ENCODE peak calls at places on chromosomes 6 and 20, in ten cellular contexts. One of them, this sample, is unnamed.

GRCh38 chr6:1686117-1687098 is 76.7 kb downstream of the FOXC1 start:
- DNase-seq in nephron progenitor cell: no peak
- DNase-seq in CD4-positive, alpha-beta T cell: no peak
- DNase-seq in B cell: no peak
- DNase-seq in heart left ventricle: peak
- DNase-seq in GM13976: no peak
- DNase-seq in Calu3: peak
- DNase-seq in heart right ventricle: no peak
- DNase-seq in colonic mucosa: no peak
- DNase-seq in PC-3: peak
- DNase-seq in this sample: no peak

GRCh38 chr20:1811621-1812498 is 83.3 kb upstream of the SIRPA start:
- DNase-seq in PC-3: no peak
- DNase-seq in GM13976: no peak
- DNase-seq in colonic mucosa: no peak
- DNase-seq in CD4-positive, alpha-beta T cell: no peak
- DNase-seq in heart right ventricle: no peak
- DNase-seq in B cell: no peak
- DNase-seq in heart left ventricle: no peak
- DNase-seq in nephron progenitor cell: no peak
- DNase-seq in Calu3: peak
- DNase-seq in this sample: no peak

GRCh38 chr6:35810831-35811698 is 5.9 kb downstream of the LHFPL5 start:
- DNase-seq in PC-3: peak
- DNase-seq in GM13976: no peak
- DNase-seq in Calu3: peak
- DNase-seq in colonic mucosa: no peak
- DNase-seq in B cell: no peak
- DNase-seq in nephron progenitor cell: no peak
- DNase-seq in heart left ventricle: no peak
- DNase-seq in heart right ventricle: no peak
- DNase-seq in CD4-positive, alpha-beta T cell: no peak
- DNase-seq in this sample: no peak

GRCh38 chr6:7545509-7546369 is 4.3 kb downstream of the DSP start:
- DNase-seq in Calu3: no peak
- DNase-seq in nephron progenitor cell: no peak
- DNase-seq in GM13976: no peak
- DNase-seq in B cell: no peak
- DNase-seq in PC-3: no peak
- DNase-seq in CD4-positive, alpha-beta T cell: no peak
- DNase-seq in colonic mucosa: peak
- DNase-seq in heart left ventricle: no peak
- DNase-seq in heart right ventricle: no peak
- DNase-seq in this sample: no peak

GRCh38 chr6:42419490-42420280 is 32.0 kb downstream of the TRERF1 start:
- DNase-seq in CD4-positive, alpha-beta T cell: no peak
- DNase-seq in Calu3: no peak
- DNase-seq in nephron progenitor cell: no peak
- DNase-seq in GM13976: no peak
- DNase-seq in heart left ventricle: no peak
- DNase-seq in PC-3: no peak
- DNase-seq in heart right ventricle: no peak
- DNase-seq in B cell: no peak
- DNase-seq in colonic mucosa: no peak
- DNase-seq in this sample: no peak

GRCh38 chr6:136923116-136923953 is 1.2 kb downstream of the SLC35D3 start:
- DNase-seq in GM13976: peak
- DNase-seq in heart right ventricle: no peak
- DNase-seq in Calu3: no peak
- DNase-seq in B cell: no peak
- DNase-seq in colonic mucosa: no peak
- DNase-seq in nephron progenitor cell: peak
- DNase-seq in CD4-positive, alpha-beta T cell: no peak
- DNase-seq in PC-3: no peak
- DNase-seq in heart left ventricle: no peak
- DNase-seq in this sample: no peak

GRCh38 chr6:166277021-166277420 is 31.2 kb downstream of the PRR18 start:
- DNase-seq in B cell: no peak
- DNase-seq in heart right ventricle: no peak
- DNase-seq in GM13976: no peak
- DNase-seq in Calu3: no peak
- DNase-seq in CD4-positive, alpha-beta T cell: no peak
- DNase-seq in nephron progenitor cell: no peak
- DNase-seq in colonic mucosa: no peak
- DNase-seq in heart left ventricle: no peak
- DNase-seq in PC-3: no peak
- DNase-seq in this sample: no peak

GRCh38 chr20:46695888-46696287 is 6.6 kb upstream of the TP53RK start:
- DNase-seq in GM13976: no peak
- DNase-seq in PC-3: no peak
- DNase-seq in colonic mucosa: no peak
- DNase-seq in CD4-positive, alpha-beta T cell: no peak
- DNase-seq in Calu3: no peak
- DNase-seq in heart left ventricle: no peak
- DNase-seq in heart right ventricle: no peak
- DNase-seq in nephron progenitor cell: no peak
- DNase-seq in B cell: no peak
- DNase-seq in this sample: no peak

GRCh38 chr20:58129736-58130135 is 98.7 kb downstream of the ANKRD60 start:
- DNase-seq in colonic mucosa: no peak
- DNase-seq in nephron progenitor cell: no peak
- DNase-seq in PC-3: no peak
- DNase-seq in heart right ventricle: no peak
- DNase-seq in B cell: no peak
- DNase-seq in CD4-positive, alpha-beta T cell: no peak
- DNase-seq in heart left ventricle: no peak
- DNase-seq in Calu3: no peak
- DNase-seq in GM13976: no peak
- DNase-seq in this sample: no peak

GRCh38 chr20:571754-572331 is 28.3 kb upstream of the CSNK2A1 start:
- DNase-seq in Calu3: peak
- DNase-seq in colonic mucosa: peak
- DNase-seq in nephron progenitor cell: peak
- DNase-seq in heart right ventricle: peak
- DNase-seq in B cell: no peak
- DNase-seq in heart left ventricle: peak
- DNase-seq in CD4-positive, alpha-beta T cell: no peak
- DNase-seq in GM13976: no peak
- DNase-seq in PC-3: peak
- DNase-seq in this sample: no peak

GRCh38 chr20:47922280-47922675 is 137.0 kb upstream of the SULF2 start:
- DNase-seq in nephron progenitor cell: no peak
- DNase-seq in Calu3: peak
- DNase-seq in heart right ventricle: no peak
- DNase-seq in CD4-positive, alpha-beta T cell: no peak
- DNase-seq in B cell: no peak
- DNase-seq in GM13976: no peak
- DNase-seq in heart left ventricle: no peak
- DNase-seq in colonic mucosa: no peak
- DNase-seq in PC-3: peak
- DNase-seq in this sample: no peak

GRCh38 chr6:106159531-106159940 is 73.4 kb downstream of the PRDM1 start:
- DNase-seq in PC-3: peak
- DNase-seq in heart right ventricle: no peak
- DNase-seq in Calu3: no peak
- DNase-seq in CD4-positive, alpha-beta T cell: no peak
- DNase-seq in GM13976: no peak
- DNase-seq in colonic mucosa: no peak
- DNase-seq in nephron progenitor cell: no peak
- DNase-seq in heart left ventricle: no peak
- DNase-seq in B cell: no peak
- DNase-seq in this sample: no peak

GRCh38 chr6:52649521-52649920 is 21.4 kb upstream of the TMEM14A start:
- DNase-seq in B cell: no peak
- DNase-seq in nephron progenitor cell: no peak
- DNase-seq in colonic mucosa: no peak
- DNase-seq in heart left ventricle: no peak
- DNase-seq in Calu3: no peak
- DNase-seq in heart right ventricle: no peak
- DNase-seq in GM13976: no peak
- DNase-seq in PC-3: no peak
- DNase-seq in CD4-positive, alpha-beta T cell: no peak
- DNase-seq in this sample: no peak

GRCh38 chr6:43727634-43728033 is 40.0 kb upstream of the MRPS18A start:
- DNase-seq in heart left ventricle: no peak
- DNase-seq in B cell: no peak
- DNase-seq in CD4-positive, alpha-beta T cell: no peak
- DNase-seq in Calu3: no peak
- DNase-seq in GM13976: no peak
- DNase-seq in PC-3: no peak
- DNase-seq in heart right ventricle: no peak
- DNase-seq in nephron progenitor cell: no peak
- DNase-seq in colonic mucosa: no peak
- DNase-seq in this sample: no peak

GRCh38 chr20:22339091-22339881 is 245.1 kb downstream of the FOXA2 start:
- DNase-seq in CD4-positive, alpha-beta T cell: no peak
- DNase-seq in nephron progenitor cell: peak
- DNase-seq in heart left ventricle: no peak
- DNase-seq in Calu3: peak
- DNase-seq in PC-3: peak
- DNase-seq in colonic mucosa: peak
- DNase-seq in B cell: no peak
- DNase-seq in GM13976: peak
- DNase-seq in heart right ventricle: no peak
- DNase-seq in this sample: no peak
- TF ChIP-seq CTCF in CD4-positive, alpha-beta T cell: peak
- TF ChIP-seq CTCF in nephron progenitor cell: peak
- TF ChIP-seq CTCF in heart left ventricle: peak
- TF ChIP-seq CTCF in Calu3: no peak
- TF ChIP-seq CTCF in PC-3: peak
- TF ChIP-seq CTCF in colonic mucosa: peak
- TF ChIP-seq CTCF in B cell: peak
- TF ChIP-seq CTCF in GM13976: peak
- TF ChIP-seq CTCF in heart right ventricle: peak
- TF ChIP-seq CTCF in this sample: peak

GRCh38 chr6:130187335-130188206 is 35.2 kb downstream of the SAMD3 start:
- DNase-seq in Calu3: no peak
- DNase-seq in CD4-positive, alpha-beta T cell: no peak
- DNase-seq in B cell: no peak
- DNase-seq in heart left ventricle: no peak
- DNase-seq in PC-3: no peak
- DNase-seq in GM13976: no peak
- DNase-seq in colonic mucosa: no peak
- DNase-seq in heart right ventricle: no peak
- DNase-seq in nephron progenitor cell: no peak
- DNase-seq in this sample: no peak

GRCh38 chr6:130185658-130186057 is 37.1 kb downstream of the SAMD3 start:
- DNase-seq in B cell: no peak
- DNase-seq in Calu3: no peak
- DNase-seq in heart left ventricle: no peak
- DNase-seq in GM13976: no peak
- DNase-seq in colonic mucosa: no peak
- DNase-seq in PC-3: no peak
- DNase-seq in heart right ventricle: no peak
- DNase-seq in CD4-positive, alpha-beta T cell: no peak
- DNase-seq in nephron progenitor cell: no peak
- DNase-seq in this sample: no peak

GRCh38 chr6:130190701-130191375 is 31.9 kb downstream of the SAMD3 start:
- DNase-seq in CD4-positive, alpha-beta T cell: no peak
- DNase-seq in B cell: no peak
- DNase-seq in heart left ventricle: no peak
- DNase-seq in heart right ventricle: no peak
- DNase-seq in PC-3: no peak
- DNase-seq in colonic mucosa: no peak
- DNase-seq in GM13976: no peak
- DNase-seq in nephron progenitor cell: no peak
- DNase-seq in Calu3: no peak
- DNase-seq in this sample: no peak

GRCh38 chr6:130189691-130190459 is 32.9 kb downstream of the SAMD3 start:
- DNase-seq in colonic mucosa: no peak
- DNase-seq in Calu3: no peak
- DNase-seq in PC-3: no peak
- DNase-seq in CD4-positive, alpha-beta T cell: no peak
- DNase-seq in heart left ventricle: no peak
- DNase-seq in nephron progenitor cell: no peak
- DNase-seq in GM13976: no peak
- DNase-seq in B cell: no peak
- DNase-seq in heart right ventricle: no peak
- DNase-seq in this sample: no peak

GRCh38 chr6:130188207-130188899 is 34.4 kb downstream of the SAMD3 start:
- DNase-seq in GM13976: no peak
- DNase-seq in B cell: no peak
- DNase-seq in colonic mucosa: no peak
- DNase-seq in heart right ventricle: no peak
- DNase-seq in CD4-positive, alpha-beta T cell: no peak
- DNase-seq in PC-3: no peak
- DNase-seq in nephron progenitor cell: no peak
- DNase-seq in heart left ventricle: no peak
- DNase-seq in Calu3: no peak
- DNase-seq in this sample: no peak
- TF ChIP-seq CTCF in GM13976: no peak
- TF ChIP-seq CTCF in B cell: no peak
- TF ChIP-seq CTCF in colonic mucosa: no peak
- TF ChIP-seq CTCF in heart right ventricle: no peak
- TF ChIP-seq CTCF in CD4-positive, alpha-beta T cell: no peak
- TF ChIP-seq CTCF in PC-3: no peak
- TF ChIP-seq CTCF in nephron progenitor cell: no peak
- TF ChIP-seq CTCF in heart left ventricle: no peak
- TF ChIP-seq CTCF in Calu3: no peak
- TF ChIP-seq CTCF in this sample: no peak

DNA sequence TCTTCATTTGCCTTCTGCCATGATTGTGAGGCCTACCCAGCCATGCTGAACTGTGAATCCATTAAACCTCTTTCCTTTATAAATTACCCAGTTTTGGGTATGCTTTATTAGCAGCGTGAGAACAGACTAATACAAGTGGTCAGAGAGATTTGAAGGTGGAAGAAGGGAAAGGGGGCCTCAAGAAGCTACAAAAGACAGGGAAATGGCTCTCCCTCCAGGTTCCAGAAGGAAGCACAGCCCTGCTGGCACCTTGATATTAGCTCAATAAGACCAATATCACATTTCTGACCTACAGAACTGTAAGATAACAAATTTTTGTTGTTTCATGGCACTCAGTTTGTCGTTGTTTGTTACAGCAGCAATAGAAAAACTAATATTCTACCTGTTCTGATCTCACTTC is 536.5 kb upstream of the MARCKS start:
- DNase-seq in colonic mucosa: no peak
- DNase-seq in heart left ventricle: no peak
- DNase-seq in CD4-positive, alpha-beta T cell: no peak
- DNase-seq in heart right ventricle: no peak
- DNase-seq in PC-3: no peak
- DNase-seq in nephron progenitor cell: no peak
- DNase-seq in Calu3: no peak
- DNase-seq in GM13976: no peak
- DNase-seq in B cell: no peak
- DNase-seq in this sample: no peak
- TF ChIP-seq CTCF in colonic mucosa: no peak
- TF ChIP-seq CTCF in heart left ventricle: no peak
- TF ChIP-seq CTCF in CD4-positive, alpha-beta T cell: no peak
- TF ChIP-seq CTCF in heart right ventricle: no peak
- TF ChIP-seq CTCF in PC-3: no peak
- TF ChIP-seq CTCF in nephron progenitor cell: no peak
- TF ChIP-seq CTCF in Calu3: no peak
- TF ChIP-seq CTCF in GM13976: no peak
- TF ChIP-seq CTCF in B cell: no peak
- TF ChIP-seq CTCF in this sample: no peak

DNA sequence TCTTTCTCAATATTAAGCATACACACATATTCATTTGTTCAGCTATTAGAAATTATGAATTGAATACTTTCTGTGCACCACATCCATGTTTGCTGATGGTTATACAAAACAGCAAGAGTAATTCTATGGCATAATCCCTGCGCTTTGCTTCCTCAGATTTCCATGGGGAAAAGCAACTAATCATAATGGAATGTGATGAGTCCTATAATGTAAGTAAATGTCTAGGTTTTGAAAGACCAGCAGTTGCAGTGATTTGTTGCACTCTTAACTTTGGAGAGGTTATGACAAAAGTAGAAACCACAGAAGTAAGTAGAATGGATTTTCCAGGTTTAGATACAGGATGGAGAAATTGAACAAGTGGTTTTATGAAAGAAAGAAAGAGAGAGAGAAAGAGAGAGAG is 652.1 kb downstream of the CBLN4 start:
- DNase-seq in heart right ventricle: no peak
- DNase-seq in colonic mucosa: no peak
- DNase-seq in heart left ventricle: no peak
- DNase-seq in CD4-positive, alpha-beta T cell: no peak
- DNase-seq in Calu3: no peak
- DNase-seq in PC-3: peak
- DNase-seq in nephron progenitor cell: no peak
- DNase-seq in GM13976: no peak
- DNase-seq in B cell: no peak
- DNase-seq in this sample: no peak
- TF ChIP-seq CTCF in heart right ventricle: no peak
- TF ChIP-seq CTCF in colonic mucosa: no peak
- TF ChIP-seq CTCF in heart left ventricle: no peak
- TF ChIP-seq CTCF in CD4-positive, alpha-beta T cell: no peak
- TF ChIP-seq CTCF in Calu3: no peak
- TF ChIP-seq CTCF in PC-3: no peak
- TF ChIP-seq CTCF in nephron progenitor cell: no peak
- TF ChIP-seq CTCF in GM13976: no peak
- TF ChIP-seq CTCF in B cell: peak
- TF ChIP-seq CTCF in this sample: no peak

This sample was measured in CD8-positive, alpha-beta T cell.